ENCODE peak calls at places on chromosomes 11 and 22, in four cellular contexts. G, O, V and Y are unnamed samples.
A peak's percentile ranks its signal among the peaks of the same experiment; 100 is the strongest.

GRCh38 chr11:68074584-68075352 is 35.9 kb downstream of the TCIRG1 start:
- DNase-seq in G (no peak), O (no peak), V (no peak), Y (no peak)

GRCh38 chr11:73507086-73507485 is 90.8 kb downstream of the FAM168A start:
- DNase-seq in G (no peak), O (no peak), V (no peak), Y (no peak)

GRCh38 chr11:80388133-80388532 is 947.3 kb upstream of the TENM4 start:
- DNase-seq in G (no peak), O (no peak), V (no peak), Y (no peak)

GRCh38 chr11:74388678-74389327 is 9.4 kb downstream of the PGM2L1 start:
- DNase-seq in G (peak; percentile 59), O (peak; percentile 58), V (peak; percentile 66), Y (peak; percentile 48)

GRCh38 chr11:59197990-59198389 is 14.7 kb downstream of the MPEG1 start:
- DNase-seq in G (no peak), O (no peak), V (no peak), Y (peak; percentile 84)

GRCh38 chr11:126840201-126840886 is 160.2 kb downstream of the KIRREL3 start:
- DNase-seq in G (no peak), O (no peak), V (no peak), Y (no peak)

GRCh38 chr11:40380871-40381270 is 1078.6 kb downstream of the LRRC4C start:
- DNase-seq in G (no peak), O (no peak), V (no peak), Y (no peak)

GRCh38 chr11:123580557-123581275 is 73.7 kb downstream of the SCN3B start:
- DNase-seq in G (peak; percentile 89), O (peak; percentile 73), V (no peak), Y (peak; percentile 70)

GRCh38 chr22:41668971-41669911 is 19.4 kb downstream of the SNU13 start:
- DNase-seq in G (no peak), O (no peak), V (peak; percentile 58), Y (no peak)

GRCh38 chr22:33438273-33438672 is 380.1 kb upstream of the SYN3 start:
- DNase-seq in G (no peak), O (no peak), V (no peak), Y (no peak)

GRCh38 chr11:75195164-75195962 is 44.5 kb downstream of the SLCO2B1 start:
- DNase-seq in G (peak; percentile 71), O (peak; percentile 22), V (no peak), Y (no peak)

GRCh38 chr11:2955896-2956476 is 26.8 kb upstream of the PHLDA2 start:
- DNase-seq in G (no peak), O (no peak), V (no peak), Y (no peak)

GRCh38 chr22:27474711-27475547 is 326.6 kb downstream of the MN1 start:
- DNase-seq in G (no peak), O (no peak), V (no peak), Y (peak; percentile 24)

GRCh38 chr11:69039501-69039900 is 9.2 kb upstream of the TPCN2 start:
- DNase-seq in G (no peak), O (no peak), V (no peak), Y (no peak)

GRCh38 chr22:40857309-40857851 is 432 bp downstream of the XPNPEP3 start:
- DNase-seq in G (no peak), O (no peak), V (no peak), Y (no peak)

GRCh38 chr11:43913829-43914380 is 28.5 kb upstream of the C11orf96 start:
- DNase-seq in G (no peak), O (no peak), V (no peak), Y (no peak)

GRCh38 chr11:63480039-63480438 is 10.9 kb downstream of the PLAAT5 start:
- DNase-seq in G (no peak), O (no peak), V (no peak), Y (no peak)

GRCh38 chr11:122367809-122368231 is 251.8 kb upstream of the BLID start:
- DNase-seq in G (no peak), O (no peak), V (no peak), Y (peak; percentile 43)

GRCh38 chr11:12901272-12901671 is 107.8 kb upstream of the RASSF10 start:
- DNase-seq in G (no peak), O (no peak), V (no peak), Y (no peak)

GRCh38 chr11:126627376-126627775 is 271.9 kb downstream of the ST3GAL4 start:
- DNase-seq in G (no peak), O (no peak), V (no peak), Y (no peak)

GRCh38 chr11:84165139-84165538 is 879.0 kb upstream of the CCDC90B start:
- DNase-seq in G (no peak), O (no peak), V (no peak), Y (no peak)

GRCh38 chr22:29310065-29310862 is 3.8 kb downstream of the GAS2L1 start:
- DNase-seq in G (no peak), O (no peak), V (no peak), Y (no peak)

GRCh38 chr22:34776827-34777226 is 289.1 kb upstream of the ISX start:
- DNase-seq in G (no peak), O (no peak), V (no peak), Y (no peak)

GRCh38 chr22:50713008-50713385 is 25.0 kb upstream of the ACR start:
- DNase-seq in G (no peak), O (no peak), V (no peak), Y (no peak)

GRCh38 chr11:28142724-28143123 is 34.5 kb downstream of the METTL15 start:
- DNase-seq in G (no peak), O (no peak), V (no peak), Y (no peak)

GRCh38 chr11:10784229-10785145 is 24.2 kb downstream of the EIF4G2 start:
- DNase-seq in G (peak; percentile 37), O (no peak), V (no peak), Y (no peak)

GRCh38 chr22:45211435-45211834 is 29.3 kb downstream of the KIAA0930 start:
- DNase-seq in G (no peak), O (no peak), V (peak; percentile 58), Y (no peak)

GRCh38 chr22:18035740-18036139 is 11.4 kb upstream of the MICAL3 start:
- DNase-seq in G (peak; percentile 47), O (peak; percentile 41), V (no peak), Y (no peak)

GRCh38 chr11:133153031-133153430 is 379.3 kb downstream of the OPCML start:
- DNase-seq in G (no peak), O (no peak), V (no peak), Y (no peak)

GRCh38 chr11:44778200-44779100 is 51.7 kb downstream of the TSPAN18 start:
- DNase-seq in G (no peak), O (no peak), V (no peak), Y (no peak)

GRCh38 chr11:12890476-12890875 is 118.6 kb upstream of the RASSF10 start:
- DNase-seq in G (no peak), O (no peak), V (no peak), Y (no peak)

GRCh38 chr22:47225080-47225930 is 462.9 kb downstream of the TBC1D22A start:
- DNase-seq in G (no peak), O (no peak), V (peak; percentile 55), Y (no peak)

GRCh38 chr11:10942621-10943020 is 84.8 kb upstream of the ZBED5 start:
- DNase-seq in G (no peak), O (no peak), V (no peak), Y (no peak)

GRCh38 chr11:123475478-123475877 is 45.4 kb downstream of the GRAMD1B start:
- DNase-seq in G (peak; percentile 26), O (no peak), V (no peak), Y (no peak)

GRCh38 chr11:1181858-1182535 is 24.2 kb downstream of the MUC5AC start:
- DNase-seq in G (no peak), O (no peak), V (no peak), Y (no peak)

GRCh38 chr11:104275992-104276391 is 112.0 kb upstream of the PDGFD start:
- DNase-seq in G (no peak), O (no peak), V (no peak), Y (no peak)

DNA sequence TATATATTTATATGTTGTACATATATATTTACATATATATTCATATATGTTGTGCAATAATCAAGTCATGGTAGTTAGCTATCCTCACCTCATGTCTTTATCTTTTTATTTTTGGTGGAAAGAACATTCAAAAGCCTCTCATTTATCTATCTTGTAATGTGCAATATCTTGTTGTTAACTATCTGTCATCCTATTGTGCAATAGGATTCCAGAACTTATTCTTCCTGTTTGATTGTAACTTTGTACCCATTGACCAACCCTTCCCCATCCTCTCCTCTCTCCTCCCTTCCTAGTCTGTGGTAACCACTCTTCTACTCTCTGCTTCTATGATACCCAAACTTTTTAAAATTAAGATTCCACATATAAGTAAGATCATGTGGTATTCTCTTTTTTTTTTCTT is 115.6 kb upstream of the PDGFD start:
- DNase-seq in G (no peak), O (no peak), V (no peak), Y (no peak)
- H3K36me3 ChIP-seq in G (no peaks in the 10 kb centered on the region), O (no peaks in the 10 kb centered on the region), V (no peaks in the 10 kb centered on the region), Y (no peaks in the 10 kb centered on the region)

DNA sequence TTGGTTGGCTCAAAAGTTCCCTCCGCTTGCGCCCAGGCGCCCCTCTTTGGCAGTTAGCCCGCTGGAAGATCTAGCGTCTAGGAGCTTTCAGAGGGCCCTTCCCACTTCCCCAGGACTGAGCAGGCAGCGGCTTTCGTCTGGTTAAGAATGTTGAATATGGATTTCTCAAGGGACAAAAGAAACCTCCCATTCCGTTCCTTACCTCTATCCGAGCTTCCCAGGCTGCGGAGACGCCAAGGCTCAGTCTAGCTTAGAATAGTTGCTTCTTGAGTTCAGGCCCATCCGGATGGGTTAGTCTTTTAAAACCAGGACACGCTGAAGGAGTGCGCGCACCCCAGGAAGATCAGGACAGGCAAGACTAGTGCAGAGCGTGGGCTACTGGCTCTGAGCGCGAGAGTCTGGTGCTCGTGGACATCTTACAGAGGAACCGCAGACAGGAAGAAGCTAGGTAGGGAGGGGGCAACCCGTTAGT is 1.6 kb downstream of the NELL1 start:
- DNase-seq in G (no peak), O (no peak), V (no peak), Y (no peak)
- TF ChIP-seq EP300 in G (no peak), O (no peak), V (no peak), Y (no peak)

DNA sequence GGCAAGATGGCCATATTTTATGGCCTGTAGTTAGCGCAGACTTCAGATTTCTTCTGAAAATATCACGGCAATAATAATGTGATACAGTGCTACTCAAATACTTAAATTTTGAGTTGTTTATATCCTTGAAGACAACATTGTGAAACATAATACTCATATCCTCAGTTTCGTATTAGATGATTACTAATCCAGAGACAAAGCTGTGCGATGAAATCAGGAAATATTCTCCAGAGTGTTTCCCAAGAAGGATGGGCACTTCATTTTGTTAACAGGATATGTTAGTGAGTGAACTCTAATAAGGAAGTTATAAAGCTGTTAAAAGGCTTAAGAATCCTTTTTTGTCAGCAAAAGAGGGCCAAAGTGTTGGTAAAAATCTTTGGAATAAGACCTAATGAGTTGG is 4.0 kb upstream of the PIK3IP1 start:
- DNase-seq in G (no peak), O (no peak), V (no peak), Y (no peak)
- H3K4me3 ChIP-seq in G (no peak overlapping the region), O (no peak overlapping the region), V (no peak overlapping the region), Y (no peak overlapping the region)

GRCh38 chr11:134337051-134337450 is 5.3 kb downstream of the GLB1L2 start:
- DNase-seq in G (no peak), O (no peak), V (no peak), Y (no peak)
- H3K36me3 ChIP-seq in G (no peaks in the 10 kb centered on the region), O (no peaks in the 10 kb centered on the region), V (no peaks in the 10 kb centered on the region), Y (no peaks in the 10 kb centered on the region)

GRCh38 chr22:20079745-20080444 is at the start of gene DGCR8:
- DNase-seq in G (peak; percentile 97), O (peak; percentile 94), V (peak; percentile 93), Y (peak; percentile 93)
- TF ChIP-seq EP300 in G (no peak), O (peak; percentile 66), V (no peak), Y (no peak)

GRCh38 chr22:49554741-49555140 is 272.9 kb downstream of the BRD1 start:
- DNase-seq in G (no peak), O (peak; percentile 1), V (peak; percentile 46), Y (no peak)
- H3K4me3 ChIP-seq in G (no peak overlapping the region), O (no peak overlapping the region), V (no peak overlapping the region), Y (no peak overlapping the region)

GRCh38 chr22:20992056-20992442 is 9.9 kb downstream of the THAP7 start:
- DNase-seq in G (no peak), O (no peak), V (no peak), Y (no peak)
- H3K36me3 ChIP-seq in G (peaks cover 8% of the 10 kb centered on the region), O (no peaks in the 10 kb centered on the region), V (peaks cover 91% of the 10 kb centered on the region), Y (no peaks in the 10 kb centered on the region)